ENCODE peak calls at places on chromosomes 5 and 9, in nine cellular contexts. Q is activated naive CD4-positive, alpha-beta T cell; X is A549; A is activated T-helper 9 cell treated with anti-CD3 and anti-CD28 coated beads, Interleukin-2, amount 50 U/mL, for 16 hours; V is stimulated activated CD8-positive, alpha-beta memory T cell treated with anti-CD3 and anti-CD28 coated beads, Interleukin-12 subunit alpha, Interleukin-12 subunit beta, amount 100 ng/mL, for 1 hour; Z is CD4-positive, alpha-beta memory T cell; U is mucosa of descending colon; H is nephron progenitor cell; D is activated CD4-positive, alpha-beta T cell treated with anti-CD3 and anti-CD28 coated beads for 36 hours. M is an unnamed sample.

GRCh38 chr5:40354171-40354570 is 325.5 kb upstream of the PTGER4 start:
- DNase-seq in Z (no peak), A (no peak), X (no peak), U (no peak), H (no peak), Q (no peak), V (no peak), D (no peak), M (no peak)

GRCh38 chr9:14750871-14751270 is 28.3 kb upstream of the CER1 start:
- DNase-seq in X (no peak), V (no peak), Q (no peak), H (no peak), A (no peak), Z (no peak), D (no peak), U (no peak), M (peak; percentile 68)

GRCh38 chr5:59218424-59219045 is 635.7 kb downstream of the RAB3C start:
- DNase-seq in D (no peak), H (no peak), X (no peak), Z (no peak), A (no peak), U (no peak), V (no peak), Q (no peak), M (no peak)

GRCh38 chr5:141039517-141039916 is 11.7 kb upstream of the PCDHB1 start:
- DNase-seq in Q (no peak), D (no peak), A (no peak), Z (no peak), H (peak; percentile 38), U (no peak), V (no peak), X (no peak), M (no peak)

GRCh38 chr9:131980267-131980916 is 99.3 kb downstream of the MED27 start:
- DNase-seq in D (no peak), V (no peak), H (no peak), X (no peak), A (no peak), Q (no peak), Z (no peak), U (no peak), M (no peak)

GRCh38 chr5:143074414-143074996 is 304.3 kb downstream of the ARHGAP26 start:
- DNase-seq in A (no peak), H (no peak), U (no peak), Z (no peak), D (no peak), Q (no peak), V (no peak), X (no peak), M (no peak)

GRCh38 chr5:132883261-132883834 is 9.9 kb downstream of the LEAP2 start:
- DNase-seq in A (no peak), X (peak; percentile 60), H (peak; percentile 27), U (no peak), V (no peak), D (peak; percentile 34), Q (no peak), Z (peak; percentile 26), M (peak; percentile 88)

GRCh38 chr5:103037673-103038455 is 82.1 kb downstream of the GIN1 start:
- DNase-seq in U (no peak), H (no peak), X (no peak), Z (no peak), Q (no peak), V (no peak), A (no peak), D (no peak), M (no peak)

GRCh38 chr5:96781031-96781733 is 26.6 kb downstream of the ERAP1 start:
- DNase-seq in H (no peak), D (no peak), Z (no peak), A (no peak), V (no peak), U (no peak), X (no peak), Q (no peak), M (peak; percentile 28)

GRCh38 chr5:133179405-133179804 is 127.6 kb downstream of the HSPA4 start:
- DNase-seq in A (no peak), X (no peak), Z (no peak), H (no peak), Q (no peak), D (no peak), U (no peak), V (no peak), M (no peak)

GRCh38 chr5:72133212-72133990 is 26.1 kb downstream of the MAP1B start:
- DNase-seq in H (no peak), V (no peak), Q (no peak), A (no peak), U (no peak), Z (no peak), X (no peak), D (no peak), M (peak; percentile 73)

GRCh38 chr5:128905225-128906110 is 59.8 kb upstream of the SLC27A6 start:
- DNase-seq in Q (no peak), H (peak; percentile 44), V (peak; percentile 2), X (peak; percentile 41), Z (peak; percentile 43), A (no peak), U (no peak), D (peak; percentile 52), M (peak; percentile 68)

GRCh38 chr5:142250119-142250518 is 74.7 kb downstream of the SPRY4 start:
- DNase-seq in Z (no peak), X (no peak), Q (no peak), A (no peak), V (no peak), H (no peak), D (no peak), U (no peak), M (no peak)

GRCh38 chr5:106880656-106881055 is 790.1 kb downstream of the EFNA5 start:
- DNase-seq in X (no peak), H (no peak), V (no peak), D (no peak), Z (no peak), U (no peak), Q (no peak), A (no peak), M (no peak)

GRCh38 chr9:123354806-123355508 is 1.0 kb upstream of the CRB2 start:
- DNase-seq in H (no peak), Z (no peak), X (no peak), U (no peak), V (no peak), A (no peak), D (no peak), Q (no peak), M (no peak)

GRCh38 chr5:93517828-93518227 is 63.2 kb downstream of the NR2F1-AS1 start:
- DNase-seq in V (no peak), D (no peak), U (no peak), X (no peak), H (no peak), A (no peak), Z (no peak), Q (no peak), M (no peak)

GRCh38 chr5:134585966-134586365 is 46.7 kb downstream of the SAR1B start:
- DNase-seq in H (no peak), D (no peak), U (no peak), Z (no peak), Q (no peak), X (no peak), A (no peak), V (no peak), M (no peak)

GRCh38 chr5:60673329-60673728 is 26.6 kb downstream of the DEPDC1B start:
- DNase-seq in V (no peak), U (no peak), H (no peak), X (no peak), D (no peak), Q (no peak), A (no peak), Z (no peak), M (no peak)

GRCh38 chr5:8349855-8350254 is 480.9 kb downstream of the MTRR start:
- DNase-seq in H (no peak), Q (no peak), A (no peak), X (no peak), D (no peak), V (no peak), Z (no peak), U (no peak), M (no peak)

GRCh38 chr5:66602621-66603020 is 6.4 kb downstream of the MAST4 start:
- DNase-seq in V (no peak), U (no peak), Q (no peak), X (no peak), D (no peak), Z (no peak), A (no peak), H (no peak), M (no peak)

GRCh38 chr5:1387059-1387755 is 42.3 kb upstream of the CLPTM1L start:
- DNase-seq in V (no peak), X (no peak), H (no peak), Z (no peak), Q (no peak), D (no peak), U (no peak), A (no peak), M (no peak)

GRCh38 chr5:143469125-143469524 is 65.6 kb upstream of the NR3C1 start:
- DNase-seq in U (no peak), Q (no peak), D (no peak), A (no peak), V (no peak), Z (no peak), H (no peak), X (no peak), M (no peak)

GRCh38 chr5:140073296-140073695 is 30.2 kb upstream of the NRG2 start:
- DNase-seq in X (no peak), H (no peak), Z (peak; percentile 49), U (no peak), D (no peak), A (no peak), V (no peak), Q (no peak), M (peak; percentile 17)

GRCh38 chr5:170223906-170224305 is 8.9 kb upstream of the C5orf58 start:
- DNase-seq in A (no peak), Z (no peak), Q (no peak), H (no peak), V (no peak), U (no peak), D (no peak), X (no peak), M (no peak)

GRCh38 chr9:3794005-3794404 is 268.2 kb upstream of the RFX3 start:
- DNase-seq in D (no peak), U (no peak), Z (no peak), A (no peak), X (no peak), H (peak; percentile 23), V (no peak), Q (no peak), M (no peak)

GRCh38 chr5:17436766-17437221 is 61.2 kb upstream of the TAF11L2 start:
- DNase-seq in D (no peak), V (no peak), U (no peak), A (no peak), Z (no peak), Q (no peak), H (no peak), X (no peak), M (peak; percentile 15)

GRCh38 chr9:21454149-21454548 is 13.9 kb downstream of the IFNA1 start:
- DNase-seq in U (no peak), Q (no peak), X (no peak), H (no peak), D (no peak), Z (no peak), V (no peak), A (no peak), M (peak; percentile 3)

GRCh38 chr5:50856720-50857119 is 190.3 kb downstream of the PARP8 start:
- DNase-seq in Q (no peak), U (no peak), Z (no peak), V (no peak), A (no peak), H (no peak), X (no peak), D (no peak), M (no peak)